ENCODE peak calls at places on chromosomes 3 and 15, in seven cellular contexts. One of them, this sample, is unnamed.

GRCh38 chr3:111903067-111903511 is 44.0 kb downstream of the PHLDB2 start:
- DNase-seq in IMR-90: peak; percentile 84
- DNase-seq in mesendoderm: peak; percentile 90
- DNase-seq in H9: no peak
- DNase-seq in neuronal stem cell: no peak
- DNase-seq in mesenchymal stem cell: peak; percentile 65
- DNase-seq in trophoblast cell: peak; percentile 42
- DNase-seq in this sample: no peak

GRCh38 chr3:35549690-35550089 is 89.6 kb upstream of the ARPP21 start:
- DNase-seq in H9: no peak
- DNase-seq in neuronal stem cell: no peak
- DNase-seq in trophoblast cell: no peak
- DNase-seq in mesenchymal stem cell: no peak
- DNase-seq in IMR-90: no peak
- DNase-seq in mesendoderm: no peak
- DNase-seq in this sample: no peak

GRCh38 chr15:92091155-92091734 is 237.7 kb downstream of the SLCO3A1 start:
- DNase-seq in H9: peak; percentile 90
- DNase-seq in neuronal stem cell: peak; percentile 47
- DNase-seq in mesenchymal stem cell: no peak
- DNase-seq in IMR-90: peak; percentile 11
- DNase-seq in mesendoderm: peak; percentile 86
- DNase-seq in trophoblast cell: peak; percentile 50
- DNase-seq in this sample: no peak

GRCh38 chr3:52554026-52554755 is 17.8 kb downstream of the UQCC5 start:
- DNase-seq in mesendoderm: no peak
- DNase-seq in trophoblast cell: peak; percentile 71
- DNase-seq in mesenchymal stem cell: no peak
- DNase-seq in H9: no peak
- DNase-seq in IMR-90: no peak
- DNase-seq in neuronal stem cell: no peak
- DNase-seq in this sample: no peak

GRCh38 chr3:24272875-24273274 is 221.8 kb downstream of the THRB start:
- DNase-seq in mesenchymal stem cell: no peak
- DNase-seq in trophoblast cell: no peak
- DNase-seq in H9: no peak
- DNase-seq in IMR-90: no peak
- DNase-seq in neuronal stem cell: no peak
- DNase-seq in mesendoderm: peak; percentile 22
- DNase-seq in this sample: no peak

GRCh38 chr15:39589193-39589814 is 8.4 kb downstream of the THBS1 start:
- DNase-seq in trophoblast cell: no peak
- DNase-seq in H9: no peak
- DNase-seq in neuronal stem cell: no peak
- DNase-seq in mesendoderm: no peak
- DNase-seq in IMR-90: no peak
- DNase-seq in mesenchymal stem cell: no peak
- DNase-seq in this sample: no peak

GRCh38 chr3:192130534-192131132 is 596.7 kb downstream of the FGF12 start:
- DNase-seq in neuronal stem cell: peak; percentile 3
- DNase-seq in H9: peak; percentile 50
- DNase-seq in mesendoderm: peak; percentile 58
- DNase-seq in mesenchymal stem cell: peak; percentile 52
- DNase-seq in trophoblast cell: peak; percentile 43
- DNase-seq in IMR-90: peak; percentile 2
- DNase-seq in this sample: peak; percentile 47

GRCh38 chr15:75008249-75009017 is 13.1 kb downstream of the SCAMP5 start:
- DNase-seq in mesendoderm: no peak
- DNase-seq in H9: no peak
- DNase-seq in trophoblast cell: no peak
- DNase-seq in IMR-90: no peak
- DNase-seq in neuronal stem cell: no peak
- DNase-seq in mesenchymal stem cell: no peak
- DNase-seq in this sample: no peak

GRCh38 chr3:17742092-17742836 is at the start of gene TBC1D5:
- DNase-seq in H9: peak; percentile 87
- DNase-seq in mesendoderm: peak; percentile 99
- DNase-seq in trophoblast cell: peak; percentile 97
- DNase-seq in mesenchymal stem cell: peak; percentile 98
- DNase-seq in IMR-90: peak; percentile 50
- DNase-seq in neuronal stem cell: peak; percentile 94
- DNase-seq in this sample: peak; percentile 89
- H2AK5ac ChIP-seq in H9: no peak within 1 kb of the TSS
- H2AK5ac ChIP-seq in mesendoderm: no peak within 1 kb of the TSS
- H2AK5ac ChIP-seq in trophoblast cell: peak within 1 kb of the TSS; percentile 60
- H2AK5ac ChIP-seq in mesenchymal stem cell: no peak within 1 kb of the TSS
- H2AK5ac ChIP-seq in IMR-90: peak within 1 kb of the TSS; percentile 2
- H2AK5ac ChIP-seq in neuronal stem cell: peak within 1 kb of the TSS; percentile 73
- H2AK5ac ChIP-seq in this sample: no peak within 1 kb of the TSS

GRCh38 chr3:81249540-81250029 is 511.9 kb downstream of the GBE1 start:
- DNase-seq in mesenchymal stem cell: peak; percentile 55
- DNase-seq in H9: no peak
- DNase-seq in mesendoderm: peak; percentile 19
- DNase-seq in trophoblast cell: no peak
- DNase-seq in IMR-90: peak; percentile 6
- DNase-seq in neuronal stem cell: no peak
- DNase-seq in this sample: no peak
- H2AK5ac ChIP-seq in mesenchymal stem cell: no peak overlapping the region
- H2AK5ac ChIP-seq in H9: no peak overlapping the region
- H2AK5ac ChIP-seq in mesendoderm: no peak overlapping the region
- H2AK5ac ChIP-seq in trophoblast cell: no peak overlapping the region
- H2AK5ac ChIP-seq in IMR-90: no peak overlapping the region
- H2AK5ac ChIP-seq in neuronal stem cell: no peak overlapping the region
- H2AK5ac ChIP-seq in this sample: no peak overlapping the region

DNA sequence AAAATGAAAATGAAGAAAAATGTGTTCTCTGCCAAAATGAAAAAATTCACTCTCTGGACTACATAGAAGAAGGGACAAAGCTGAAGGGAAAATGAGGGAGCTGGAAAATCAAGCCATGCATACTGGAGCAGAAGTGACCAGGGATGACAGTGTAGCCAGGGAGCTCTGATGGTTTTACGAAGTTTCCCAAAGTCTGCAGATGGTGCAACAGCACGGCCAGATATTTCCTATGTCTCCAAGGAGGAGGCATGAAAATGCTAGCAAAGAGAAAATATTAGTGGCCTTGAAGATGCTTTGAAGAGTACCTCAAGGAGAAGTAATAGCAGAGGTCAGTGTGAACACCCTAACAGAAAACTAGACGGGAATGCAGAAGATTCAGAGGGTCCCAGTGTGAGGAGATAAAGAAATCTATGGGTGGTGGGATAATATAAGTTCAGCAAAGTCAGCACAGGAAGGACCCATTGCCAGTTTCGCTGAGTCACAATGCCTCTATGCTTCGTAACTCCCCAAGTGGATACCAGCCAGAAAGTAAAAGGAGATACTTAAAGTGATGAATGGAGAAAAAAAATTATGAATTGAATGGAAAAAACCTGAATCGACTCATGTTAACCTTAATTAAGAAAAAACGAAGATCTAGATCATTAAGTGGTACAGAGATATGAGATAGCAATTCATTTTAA is 39.1 kb upstream of the POMGNT2 start:
- DNase-seq in trophoblast cell: no peak
- DNase-seq in mesendoderm: peak; percentile 19
- DNase-seq in IMR-90: peak; percentile 59
- DNase-seq in neuronal stem cell: no peak
- DNase-seq in mesenchymal stem cell: no peak
- DNase-seq in H9: no peak
- DNase-seq in this sample: no peak
- H2AK5ac ChIP-seq in trophoblast cell: no peak overlapping the region
- H2AK5ac ChIP-seq in mesendoderm: no peak overlapping the region
- H2AK5ac ChIP-seq in IMR-90: no peak overlapping the region
- H2AK5ac ChIP-seq in neuronal stem cell: no peak overlapping the region
- H2AK5ac ChIP-seq in mesenchymal stem cell: no peak overlapping the region
- H2AK5ac ChIP-seq in H9: no peak overlapping the region
- H2AK5ac ChIP-seq in this sample: no peak overlapping the region

GRCh38 chr3:46897829-46898320 is 20.4 kb downstream of the PTH1R start:
- DNase-seq in H9: no peak
- DNase-seq in IMR-90: no peak
- DNase-seq in neuronal stem cell: no peak
- DNase-seq in trophoblast cell: no peak
- DNase-seq in mesendoderm: no peak
- DNase-seq in mesenchymal stem cell: no peak
- DNase-seq in this sample: no peak

GRCh38 chr3:46898321-46899150 is 21.0 kb downstream of the PTH1R start:
- DNase-seq in trophoblast cell: no peak
- DNase-seq in mesenchymal stem cell: no peak
- DNase-seq in mesendoderm: no peak
- DNase-seq in H9: no peak
- DNase-seq in neuronal stem cell: no peak
- DNase-seq in IMR-90: no peak
- DNase-seq in this sample: no peak

GRCh38 chr3:46900007-46900292 is 22.4 kb downstream of the PTH1R start:
- DNase-seq in neuronal stem cell: no peak
- DNase-seq in IMR-90: no peak
- DNase-seq in mesenchymal stem cell: no peak
- DNase-seq in mesendoderm: no peak
- DNase-seq in trophoblast cell: no peak
- DNase-seq in H9: no peak
- DNase-seq in this sample: no peak

GRCh38 chr3:46900356-46900755 is 22.8 kb downstream of the PTH1R start:
- DNase-seq in trophoblast cell: no peak
- DNase-seq in neuronal stem cell: no peak
- DNase-seq in H9: no peak
- DNase-seq in mesenchymal stem cell: no peak
- DNase-seq in IMR-90: no peak
- DNase-seq in mesendoderm: no peak
- DNase-seq in this sample: no peak

GRCh38 chr3:46899151-46900006 is 21.9 kb downstream of the PTH1R start:
- DNase-seq in mesenchymal stem cell: no peak
- DNase-seq in trophoblast cell: no peak
- DNase-seq in neuronal stem cell: no peak
- DNase-seq in mesendoderm: no peak
- DNase-seq in IMR-90: no peak
- DNase-seq in H9: no peak
- DNase-seq in this sample: no peak
- H2AK5ac ChIP-seq in mesenchymal stem cell: no peak overlapping the region
- H2AK5ac ChIP-seq in trophoblast cell: no peak overlapping the region
- H2AK5ac ChIP-seq in neuronal stem cell: peak overlapping the region; percentile 93
- H2AK5ac ChIP-seq in mesendoderm: no peak overlapping the region
- H2AK5ac ChIP-seq in IMR-90: no peak overlapping the region
- H2AK5ac ChIP-seq in H9: no peak overlapping the region
- H2AK5ac ChIP-seq in this sample: no peak overlapping the region